ENCODE peak calls at places on chromosomes 16 and 17, in seven cellular contexts. One of them, this sample, is unnamed.

GRCh38 chr17:29746669-29747068 is 124.0 kb upstream of the CORO6 start:
- DNase-seq in dorsolateral prefrontal cortex: no peak
- DNase-seq in tibial nerve: no peak
- DNase-seq in cardiac fibroblast: no peak
- DNase-seq in prostate gland: no peak
- DNase-seq in fibroblast of lung: no peak
- DNase-seq in bronchial epithelial cell: no peak
- DNase-seq in this sample: no peak

GRCh38 chr17:9644910-9645751 is at the start of gene USP43:
- DNase-seq in dorsolateral prefrontal cortex: no peak
- DNase-seq in tibial nerve: no peak
- DNase-seq in cardiac fibroblast: peak; percentile 3
- DNase-seq in prostate gland: peak; percentile 59
- DNase-seq in fibroblast of lung: no peak
- DNase-seq in bronchial epithelial cell: peak; percentile 64
- DNase-seq in this sample: peak; percentile 12

GRCh38 chr17:16504974-16505373 is 13.0 kb upstream of the LRRC75A start:
- DNase-seq in dorsolateral prefrontal cortex: no peak
- DNase-seq in tibial nerve: no peak
- DNase-seq in cardiac fibroblast: no peak
- DNase-seq in prostate gland: no peak
- DNase-seq in fibroblast of lung: no peak
- DNase-seq in bronchial epithelial cell: no peak
- DNase-seq in this sample: no peak

GRCh38 chr17:63452979-63453551 is 7.0 kb upstream of the CYB561 start:
- DNase-seq in dorsolateral prefrontal cortex: no peak
- DNase-seq in tibial nerve: no peak
- DNase-seq in cardiac fibroblast: no peak
- DNase-seq in prostate gland: no peak
- DNase-seq in fibroblast of lung: no peak
- DNase-seq in bronchial epithelial cell: peak; percentile 33
- DNase-seq in this sample: no peak

GRCh38 chr16:73058616-73059409 is 10.9 kb upstream of the ZFHX3 start:
- DNase-seq in dorsolateral prefrontal cortex: no peak
- DNase-seq in tibial nerve: no peak
- DNase-seq in cardiac fibroblast: peak; percentile 71
- DNase-seq in prostate gland: no peak
- DNase-seq in fibroblast of lung: peak; percentile 77
- DNase-seq in bronchial epithelial cell: peak; percentile 47
- DNase-seq in this sample: peak; percentile 60

GRCh38 chr16:50821586-50821985 is 79.7 kb downstream of the CYLD start:
- DNase-seq in dorsolateral prefrontal cortex: no peak
- DNase-seq in tibial nerve: no peak
- DNase-seq in cardiac fibroblast: no peak
- DNase-seq in prostate gland: no peak
- DNase-seq in fibroblast of lung: no peak
- DNase-seq in bronchial epithelial cell: peak; percentile 37
- DNase-seq in this sample: no peak

GRCh38 chr17:59542960-59543635 is 22.3 kb upstream of the DHX40 start:
- DNase-seq in dorsolateral prefrontal cortex: no peak
- DNase-seq in tibial nerve: no peak
- DNase-seq in cardiac fibroblast: no peak
- DNase-seq in prostate gland: no peak
- DNase-seq in fibroblast of lung: no peak
- DNase-seq in bronchial epithelial cell: no peak
- DNase-seq in this sample: no peak

GRCh38 chr17:6551356-6551755 is 5.0 kb downstream of the PITPNM3 start:
- DNase-seq in dorsolateral prefrontal cortex: no peak
- DNase-seq in tibial nerve: no peak
- DNase-seq in cardiac fibroblast: no peak
- DNase-seq in prostate gland: peak; percentile 38
- DNase-seq in fibroblast of lung: no peak
- DNase-seq in bronchial epithelial cell: peak; percentile 90
- DNase-seq in this sample: no peak

GRCh38 chr17:55830699-55831098 is 79.8 kb downstream of the PCTP start:
- DNase-seq in dorsolateral prefrontal cortex: no peak
- DNase-seq in tibial nerve: no peak
- DNase-seq in cardiac fibroblast: no peak
- DNase-seq in prostate gland: no peak
- DNase-seq in fibroblast of lung: no peak
- DNase-seq in bronchial epithelial cell: no peak
- DNase-seq in this sample: no peak

GRCh38 chr16:35596467-35596866 is 2137.1 kb downstream of the TP53TG3F start:
- DNase-seq in dorsolateral prefrontal cortex: no peak
- DNase-seq in tibial nerve: no peak
- DNase-seq in cardiac fibroblast: no peak
- DNase-seq in prostate gland: no peak
- DNase-seq in fibroblast of lung: no peak
- DNase-seq in bronchial epithelial cell: no peak
- DNase-seq in this sample: no peak

GRCh38 chr17:40517286-40517662 is 15.9 kb upstream of the TNS4 start:
- DNase-seq in dorsolateral prefrontal cortex: no peak
- DNase-seq in tibial nerve: no peak
- DNase-seq in cardiac fibroblast: no peak
- DNase-seq in prostate gland: no peak
- DNase-seq in fibroblast of lung: no peak
- DNase-seq in bronchial epithelial cell: no peak
- DNase-seq in this sample: no peak

GRCh38 chr17:4433515-4434031 is at the start of gene SPNS3:
- DNase-seq in dorsolateral prefrontal cortex: no peak
- DNase-seq in tibial nerve: no peak
- DNase-seq in cardiac fibroblast: no peak
- DNase-seq in prostate gland: no peak
- DNase-seq in fibroblast of lung: no peak
- DNase-seq in bronchial epithelial cell: no peak
- DNase-seq in this sample: no peak

GRCh38 chr16:82370282-82370681 is 200.3 kb upstream of the MPHOSPH6 start:
- DNase-seq in dorsolateral prefrontal cortex: no peak
- DNase-seq in tibial nerve: no peak
- DNase-seq in cardiac fibroblast: no peak
- DNase-seq in prostate gland: no peak
- DNase-seq in fibroblast of lung: no peak
- DNase-seq in bronchial epithelial cell: no peak
- DNase-seq in this sample: no peak

GRCh38 chr17:62860962-62861873 is 53.1 kb upstream of the MARCHF10 start:
- DNase-seq in dorsolateral prefrontal cortex: no peak
- DNase-seq in tibial nerve: no peak
- DNase-seq in cardiac fibroblast: peak; percentile 10
- DNase-seq in prostate gland: no peak
- DNase-seq in fibroblast of lung: no peak
- DNase-seq in bronchial epithelial cell: peak; percentile 71
- DNase-seq in this sample: no peak

GRCh38 chr17:50102164-50102991 is 7.2 kb downstream of the PDK2 start:
- DNase-seq in dorsolateral prefrontal cortex: no peak
- DNase-seq in tibial nerve: no peak
- DNase-seq in cardiac fibroblast: peak; percentile 23
- DNase-seq in prostate gland: no peak
- DNase-seq in fibroblast of lung: no peak
- DNase-seq in bronchial epithelial cell: no peak
- DNase-seq in this sample: no peak

GRCh38 chr17:29004081-29004692 is 1.6 kb downstream of the SEZ6 start:
- DNase-seq in dorsolateral prefrontal cortex: no peak
- DNase-seq in tibial nerve: no peak
- DNase-seq in cardiac fibroblast: peak; percentile 26
- DNase-seq in prostate gland: no peak
- DNase-seq in fibroblast of lung: peak; percentile 15
- DNase-seq in bronchial epithelial cell: no peak
- DNase-seq in this sample: peak; percentile 16

GRCh38 chr16:15759070-15759469 is 97.8 kb downstream of the MYH11 start:
- DNase-seq in dorsolateral prefrontal cortex: no peak
- DNase-seq in tibial nerve: no peak
- DNase-seq in cardiac fibroblast: no peak
- DNase-seq in prostate gland: no peak
- DNase-seq in fibroblast of lung: no peak
- DNase-seq in bronchial epithelial cell: no peak
- DNase-seq in this sample: no peak

GRCh38 chr16:73036074-73036826 is 11.7 kb downstream of the ZFHX3 start:
- DNase-seq in dorsolateral prefrontal cortex: no peak
- DNase-seq in tibial nerve: no peak
- DNase-seq in cardiac fibroblast: no peak
- DNase-seq in prostate gland: no peak
- DNase-seq in fibroblast of lung: no peak
- DNase-seq in bronchial epithelial cell: no peak
- DNase-seq in this sample: no peak

GRCh38 chr17:61338000-61338864 is 61.4 kb upstream of the TBX2 start:
- DNase-seq in dorsolateral prefrontal cortex: no peak
- DNase-seq in tibial nerve: no peak
- DNase-seq in cardiac fibroblast: peak; percentile 75
- DNase-seq in prostate gland: no peak
- DNase-seq in fibroblast of lung: peak; percentile 79
- DNase-seq in bronchial epithelial cell: peak; percentile 53
- DNase-seq in this sample: peak; percentile 73

GRCh38 chr17:47895254-47895855 is 681 bp upstream of the SP2 start:
- DNase-seq in dorsolateral prefrontal cortex: no peak
- DNase-seq in tibial nerve: no peak
- DNase-seq in cardiac fibroblast: peak; percentile 51
- DNase-seq in prostate gland: peak; percentile 34
- DNase-seq in fibroblast of lung: peak; percentile 34
- DNase-seq in bronchial epithelial cell: peak; percentile 24
- DNase-seq in this sample: no peak

GRCh38 chr16:85029413-85029794 is 1.8 kb downstream of the KIAA0513 start:
- DNase-seq in dorsolateral prefrontal cortex: no peak
- DNase-seq in tibial nerve: no peak
- DNase-seq in cardiac fibroblast: no peak
- DNase-seq in prostate gland: peak; percentile 76
- DNase-seq in fibroblast of lung: peak; percentile 26
- DNase-seq in bronchial epithelial cell: peak; percentile 65
- DNase-seq in this sample: peak; percentile 29

GRCh38 chr17:29124135-29124930 is 55.9 kb downstream of the MYO18A start:
- DNase-seq in dorsolateral prefrontal cortex: no peak
- DNase-seq in tibial nerve: peak; percentile 52
- DNase-seq in cardiac fibroblast: peak; percentile 88
- DNase-seq in prostate gland: no peak
- DNase-seq in fibroblast of lung: peak; percentile 84
- DNase-seq in bronchial epithelial cell: peak; percentile 70
- DNase-seq in this sample: peak; percentile 76

GRCh38 chr16:81798311-81799137 is 19.4 kb downstream of the PLCG2 start:
- DNase-seq in dorsolateral prefrontal cortex: no peak
- DNase-seq in tibial nerve: no peak
- DNase-seq in cardiac fibroblast: no peak
- DNase-seq in prostate gland: no peak
- DNase-seq in fibroblast of lung: no peak
- DNase-seq in bronchial epithelial cell: no peak
- DNase-seq in this sample: no peak

GRCh38 chr16:12024429-12024828 is 47.9 kb downstream of the SNX29 start:
- DNase-seq in dorsolateral prefrontal cortex: no peak
- DNase-seq in tibial nerve: no peak
- DNase-seq in cardiac fibroblast: no peak
- DNase-seq in prostate gland: no peak
- DNase-seq in fibroblast of lung: no peak
- DNase-seq in bronchial epithelial cell: no peak
- DNase-seq in this sample: no peak

GRCh38 chr17:58210922-58211321 is 8.1 kb downstream of the MKS1 start:
- DNase-seq in dorsolateral prefrontal cortex: no peak
- DNase-seq in tibial nerve: no peak
- DNase-seq in cardiac fibroblast: no peak
- DNase-seq in prostate gland: no peak
- DNase-seq in fibroblast of lung: no peak
- DNase-seq in bronchial epithelial cell: no peak
- DNase-seq in this sample: no peak
- H3K4me3 ChIP-seq in dorsolateral prefrontal cortex: no peak overlapping the region
- H3K4me3 ChIP-seq in tibial nerve: no peak overlapping the region
- H3K4me3 ChIP-seq in cardiac fibroblast: no peak overlapping the region
- H3K4me3 ChIP-seq in prostate gland: no peak overlapping the region
- H3K4me3 ChIP-seq in fibroblast of lung: no peak overlapping the region
- H3K4me3 ChIP-seq in bronchial epithelial cell: no peak overlapping the region
- H3K4me3 ChIP-seq in this sample: no peak overlapping the region

DNA sequence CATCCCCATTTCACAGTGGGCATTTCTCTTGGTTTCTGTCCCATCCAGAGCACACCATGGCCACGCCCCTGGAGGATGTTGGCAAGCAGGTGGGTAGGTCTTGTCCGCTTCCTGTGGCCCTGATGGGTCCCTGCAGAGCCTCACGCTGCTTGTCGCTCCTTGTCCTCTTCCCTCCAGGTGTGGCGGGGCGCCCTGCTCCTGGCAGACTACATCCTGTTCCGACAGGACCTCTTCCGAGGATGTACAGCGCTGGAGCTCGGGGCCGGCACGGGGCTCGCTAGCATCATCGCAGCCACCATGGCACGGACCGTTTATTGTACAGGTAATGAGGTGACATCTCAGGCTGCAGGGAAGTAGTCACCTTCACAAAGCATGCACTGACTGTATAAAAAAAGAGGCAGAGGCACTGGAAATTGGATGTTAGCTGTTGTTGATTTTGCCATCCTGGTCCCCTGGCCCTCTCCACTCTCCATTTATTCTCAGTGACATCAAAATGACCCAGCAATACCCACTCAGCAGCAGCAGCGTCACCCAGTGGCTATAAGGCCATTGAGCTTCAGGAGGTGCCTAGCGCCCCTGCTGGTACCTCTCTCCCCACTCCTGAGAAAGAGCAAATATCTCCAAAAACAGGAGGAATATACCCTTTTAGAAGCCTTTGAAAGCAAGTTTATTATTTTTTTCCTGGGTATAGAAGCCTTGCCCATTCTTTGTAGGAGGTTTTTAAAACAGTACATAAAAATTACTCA is 13.7 kb downstream of the METTL22 start:
- DNase-seq in dorsolateral prefrontal cortex: no peak
- DNase-seq in tibial nerve: no peak
- DNase-seq in cardiac fibroblast: peak; percentile 45
- DNase-seq in prostate gland: no peak
- DNase-seq in fibroblast of lung: peak; percentile 41
- DNase-seq in bronchial epithelial cell: peak; percentile 35
- DNase-seq in this sample: peak; percentile 25
- TF ChIP-seq CTCF in dorsolateral prefrontal cortex: peak; percentile 17
- TF ChIP-seq CTCF in tibial nerve: no peak
- TF ChIP-seq CTCF in cardiac fibroblast: peak; percentile 77
- TF ChIP-seq CTCF in prostate gland: no peak
- TF ChIP-seq CTCF in fibroblast of lung: peak; percentile 74
- TF ChIP-seq CTCF in bronchial epithelial cell: peak; percentile 83
- TF ChIP-seq CTCF in this sample: peak; percentile 65

GRCh38 chr16:75116081-75116910 is at the start of gene LDHD:
- DNase-seq in dorsolateral prefrontal cortex: peak; percentile 86
- DNase-seq in tibial nerve: peak; percentile 79
- DNase-seq in cardiac fibroblast: peak; percentile 61
- DNase-seq in prostate gland: peak; percentile 80
- DNase-seq in fibroblast of lung: peak; percentile 56
- DNase-seq in bronchial epithelial cell: peak; percentile 22
- DNase-seq in this sample: peak; percentile 62
- H3K4me3 ChIP-seq in dorsolateral prefrontal cortex: peak within 1 kb of the TSS; percentile 54
- H3K4me3 ChIP-seq in tibial nerve: peak within 1 kb of the TSS; percentile 53
- H3K4me3 ChIP-seq in cardiac fibroblast: peak within 1 kb of the TSS; percentile 19
- H3K4me3 ChIP-seq in prostate gland: peak within 1 kb of the TSS; percentile 36
- H3K4me3 ChIP-seq in fibroblast of lung: no peak within 1 kb of the TSS
- H3K4me3 ChIP-seq in bronchial epithelial cell: no peak within 1 kb of the TSS
- H3K4me3 ChIP-seq in this sample: peak within 1 kb of the TSS; percentile 60

DNA sequence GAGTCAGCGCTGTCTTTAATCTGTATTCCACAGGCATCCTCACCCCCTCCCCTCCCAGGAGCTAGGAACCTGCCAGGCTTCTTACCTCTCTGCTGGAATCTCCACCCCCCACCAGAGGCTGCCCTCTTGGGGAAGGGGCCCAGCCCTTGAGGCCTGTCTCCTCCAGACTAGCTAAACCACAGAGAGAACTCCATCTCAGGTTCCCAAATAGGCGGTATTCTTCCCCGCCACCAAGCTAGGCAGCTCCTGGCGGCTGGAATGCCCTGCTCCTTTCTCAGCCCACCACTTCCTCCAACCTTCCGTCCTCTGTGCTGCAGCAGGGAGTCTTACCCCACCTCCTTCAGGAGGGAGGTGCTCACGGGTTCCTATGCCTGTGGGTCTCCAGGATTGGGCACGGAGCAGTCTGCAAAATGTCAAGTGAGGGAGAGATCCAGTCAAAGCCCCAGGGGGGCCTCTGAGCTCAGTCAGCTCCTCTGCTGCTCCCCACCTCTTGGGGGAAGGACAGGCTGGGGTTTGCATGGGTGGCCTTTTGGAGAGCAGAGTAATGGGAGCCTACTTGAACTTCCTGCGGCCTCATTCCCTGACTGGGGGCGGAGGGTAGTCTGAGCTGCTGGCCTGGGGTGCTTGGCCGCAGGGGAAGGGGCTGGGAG is 55.7 kb downstream of the SREBF1 start:
- DNase-seq in dorsolateral prefrontal cortex: no peak
- DNase-seq in tibial nerve: no peak
- DNase-seq in cardiac fibroblast: peak; percentile 83
- DNase-seq in prostate gland: no peak
- DNase-seq in fibroblast of lung: peak; percentile 38
- DNase-seq in bronchial epithelial cell: peak; percentile 50
- DNase-seq in this sample: no peak
- TF ChIP-seq CTCF in dorsolateral prefrontal cortex: no peak
- TF ChIP-seq CTCF in tibial nerve: no peak
- TF ChIP-seq CTCF in cardiac fibroblast: no peak
- TF ChIP-seq CTCF in prostate gland: peak; percentile 34
- TF ChIP-seq CTCF in fibroblast of lung: peak; percentile 39
- TF ChIP-seq CTCF in bronchial epithelial cell: peak; percentile 51
- TF ChIP-seq CTCF in this sample: peak; percentile 23

This sample was measured in AG10803.